ENCODE peak calls at places on chromosome 13, in five cellular contexts. E is neural progenitor cell, W is PC-3, Y is OCI-LY7, X is hepatocyte. A is an unnamed sample.

GRCh38 chr13:73168226-73168992 is 109.6 kb downstream of the KLF5 start:
- DNase-seq in E (no peak), W (peak; percentile 51), Y (no peak), X (no peak), A (no peak)

GRCh38 chr13:112931028-112931934 is 37.7 kb upstream of the MCF2L start:
- DNase-seq in E (peak; percentile 73), W (peak; percentile 80), Y (no peak), X (peak; percentile 81), A (peak; percentile 74)

GRCh38 chr13:30585748-30586262 is 31.9 kb upstream of the USPL1 start:
- DNase-seq in E (no peak), W (peak; percentile 89), Y (no peak), X (no peak), A (no peak)

GRCh38 chr13:30832845-30833332 is 73.2 kb upstream of the MEDAG start:
- DNase-seq in E (peak; percentile 32), W (peak; percentile 97), Y (no peak), X (peak; percentile 94), A (peak; percentile 33)

GRCh38 chr13:94657167-94657566 is 55.2 kb downstream of the SOX21 start:
- DNase-seq in E (no peak), W (peak; percentile 33), Y (no peak), X (no peak), A (no peak)

GRCh38 chr13:114279770-114280169 is 1.6 kb upstream of the UPF3A start:
- DNase-seq in E (no peak), W (no peak), Y (peak; percentile 16), X (no peak), A (no peak)

GRCh38 chr13:99766641-99767045 is 204.9 kb downstream of the ZIC5 start:
- DNase-seq in E (peak; percentile 67), W (no peak), Y (no peak), X (no peak), A (peak; percentile 79)

GRCh38 chr13:104530741-104531140 is 1464.5 kb upstream of the SLC10A2 start:
- DNase-seq in E (no peak), W (no peak), Y (no peak), X (no peak), A (no peak)

GRCh38 chr13:110625771-110626321 is 10.5 kb downstream of the NAXD start:
- DNase-seq in E (no peak), W (peak; percentile 6), Y (no peak), X (peak; percentile 85), A (no peak)

GRCh38 chr13:21371011-21371410 is 88.1 kb downstream of the ZDHHC20 start:
- DNase-seq in E (no peak), W (no peak), Y (no peak), X (no peak), A (no peak)

GRCh38 chr13:76647550-76647949 is 238.7 kb downstream of the KCTD12 start:
- DNase-seq in E (no peak), W (no peak), Y (no peak), X (no peak), A (no peak)

GRCh38 chr13:75762066-75762937 is 126.2 kb downstream of the LMO7 start:
- DNase-seq in E (no peak), W (peak; percentile 58), Y (no peak), X (peak; percentile 50), A (no peak)

GRCh38 chr13:75647126-75647784 is 11.1 kb downstream of the LMO7 start:
- DNase-seq in E (no peak), W (no peak), Y (no peak), X (no peak), A (no peak)

GRCh38 chr13:40777166-40777956 is 6.4 kb upstream of the MRPS31 start:
- DNase-seq in E (peak; percentile 66), W (peak; percentile 55), Y (peak; percentile 86), X (peak; percentile 70), A (peak; percentile 88)

GRCh38 chr13:93004919-93005318 is 221.7 kb upstream of the GPC6 start:
- DNase-seq in E (peak; percentile 18), W (no peak), Y (no peak), X (no peak), A (peak; percentile 59)
- TF ChIP-seq EZH2phosphoT487 in E (no peak), W (no peak), Y (no peak), X (no peak), A (no peak)

DNA sequence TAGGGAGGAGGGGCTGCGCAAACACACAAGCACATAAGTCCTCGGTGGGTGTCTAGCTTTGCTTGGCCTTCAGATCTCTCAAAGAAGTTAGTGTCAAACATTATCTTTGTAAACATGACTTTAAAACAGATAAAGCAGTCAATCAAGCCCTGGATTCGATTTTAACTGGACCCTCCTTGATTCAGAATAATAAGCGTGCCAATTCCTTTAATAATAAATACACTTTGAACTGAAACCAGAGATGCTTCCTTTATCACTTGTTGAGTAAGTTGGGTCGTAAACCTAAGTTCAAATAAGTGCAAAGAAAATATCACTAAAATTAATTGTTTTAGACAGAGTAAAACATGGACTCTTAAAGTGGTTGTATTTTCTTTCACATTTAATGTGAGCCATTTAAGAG is 30.9 kb downstream of the POU4F1 start:
- DNase-seq in E (no peak), W (no peak), Y (no peak), X (no peak), A (no peak)
- TF ChIP-seq EZH2phosphoT487 in E (no peak), W (no peak), Y (no peak), X (no peak), A (no peak)

GRCh38 chr13:25214371-25215252 is 42.5 kb upstream of the AMER2 start:
- DNase-seq in E (no peak), W (peak; percentile 61), Y (no peak), X (no peak), A (peak; percentile 50)
- TF ChIP-seq EZH2phosphoT487 in E (no peak), W (no peak), Y (no peak), X (no peak), A (no peak)

DNA sequence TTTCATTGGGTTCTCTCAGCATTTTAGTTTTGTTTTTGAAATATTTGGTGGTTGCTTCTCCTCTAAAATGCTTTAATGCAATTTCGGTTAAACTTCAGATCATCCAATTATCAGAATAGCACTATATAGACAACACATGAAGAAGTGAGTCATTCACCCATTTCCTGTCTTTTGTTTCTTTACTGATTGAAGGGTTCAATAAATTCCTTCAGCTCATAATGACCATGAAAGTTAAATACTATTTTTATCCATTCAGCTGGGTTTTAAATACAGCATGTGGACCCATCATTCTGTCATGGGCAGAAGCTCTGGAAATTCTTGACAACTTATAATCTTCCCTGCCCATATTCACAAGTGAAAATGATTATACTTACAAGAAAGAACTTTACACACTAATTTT is 187.2 kb downstream of the ITGBL1 start:
- DNase-seq in E (no peak), W (no peak), Y (no peak), X (no peak), A (no peak)
- TF ChIP-seq EZH2phosphoT487 in E (no peak), W (no peak), Y (no peak), X (no peak), A (no peak)

DNA sequence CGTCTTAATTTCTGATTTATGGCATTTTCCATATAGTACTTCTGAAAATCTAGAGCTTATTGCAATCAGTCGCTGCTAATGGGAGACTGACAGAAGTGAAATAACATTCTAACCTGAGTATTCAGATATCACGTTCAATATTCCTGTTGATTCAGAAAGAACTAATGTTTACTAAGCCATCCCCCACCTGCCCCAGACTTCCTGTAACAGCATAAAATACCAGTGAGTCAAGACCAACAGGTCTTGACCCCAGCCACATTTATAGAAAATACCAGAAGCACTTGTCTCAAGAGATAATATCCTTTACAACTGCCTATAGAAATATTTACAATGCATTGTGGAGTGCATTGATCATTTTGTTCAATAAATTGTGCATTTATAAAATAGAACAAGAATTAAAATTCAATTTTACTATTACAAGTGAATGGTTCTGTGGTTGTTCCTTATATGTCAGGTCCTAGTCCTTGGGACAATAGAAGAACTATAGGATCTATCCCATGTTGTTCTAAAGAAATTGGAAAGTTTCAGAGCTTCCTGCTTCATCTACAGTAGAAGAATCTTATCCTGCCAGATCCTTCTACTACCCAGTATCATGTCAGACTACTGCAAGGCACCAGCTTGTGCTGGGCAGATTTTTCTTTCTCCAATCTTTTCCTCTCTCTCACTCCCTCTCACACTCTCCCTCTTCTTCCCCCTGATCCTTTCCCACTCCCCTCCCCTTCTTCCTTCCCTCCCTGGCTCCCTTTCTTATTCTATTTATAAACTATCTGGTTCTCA is 630.0 kb downstream of the DIAPH3 start:
- DNase-seq in E (no peak), W (peak; percentile 85), Y (no peak), X (no peak), A (no peak)
- TF ChIP-seq EZH2phosphoT487 in E (no peak), W (no peak), Y (no peak), X (no peak), A (no peak)

DNA sequence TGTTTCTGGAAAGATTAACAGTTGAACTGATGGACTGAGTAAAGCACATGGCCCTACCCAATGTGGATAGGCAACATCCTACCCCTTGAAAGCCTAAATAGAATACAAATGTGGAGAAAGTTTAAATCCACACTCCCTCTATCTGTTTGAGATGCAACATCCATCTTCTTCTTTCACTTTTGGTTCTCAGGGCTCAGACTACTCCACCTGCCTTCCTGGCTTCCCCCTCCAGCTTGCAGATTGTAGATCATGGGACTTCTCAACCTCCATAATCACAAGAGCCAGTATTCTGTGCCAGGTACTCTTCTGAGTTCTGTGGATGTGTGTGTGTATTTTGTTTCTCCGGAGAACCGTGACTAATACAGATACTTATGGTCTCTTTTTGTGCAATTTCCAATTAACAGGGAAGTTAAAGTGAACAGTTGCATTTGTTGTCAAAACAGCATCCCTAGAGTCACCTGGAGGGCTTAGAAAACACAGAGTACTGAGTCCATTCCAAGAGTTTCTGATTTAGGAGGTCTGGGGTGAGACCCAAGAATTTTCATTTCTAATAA is 590.3 kb upstream of the MIR17HG start:
- DNase-seq in E (no peak), W (no peak), Y (no peak), X (no peak), A (no peak)
- TF ChIP-seq EZH2phosphoT487 in E (no peak), W (no peak), Y (no peak), X (no peak), A (no peak)

GRCh38 chr13:52006491-52007245 is 4.6 kb downstream of the ATP7B start:
- DNase-seq in E (no peak), W (no peak), Y (no peak), X (no peak), A (no peak)
- TF ChIP-seq EZH2phosphoT487 in E (no peak), W (no peak), Y (no peak), X (no peak), A (no peak)

GRCh38 chr13:23460921-23461320 is 27.4 kb upstream of the SACS start:
- DNase-seq in E (no peak), W (no peak), Y (no peak), X (no peak), A (no peak)

GRCh38 chr13:23460309-23460708 is 26.8 kb upstream of the SACS start:
- DNase-seq in E (no peak), W (no peak), Y (no peak), X (no peak), A (no peak)

GRCh38 chr13:23463631-23464030 is 30.1 kb upstream of the SACS start:
- DNase-seq in E (no peak), W (no peak), Y (no peak), X (no peak), A (no peak)

GRCh38 chr13:23461544-23461943 is 28.0 kb upstream of the SACS start:
- DNase-seq in E (no peak), W (no peak), Y (no peak), X (no peak), A (no peak)

GRCh38 chr13:23462815-23463559 is 29.5 kb upstream of the SACS start:
- DNase-seq in E (no peak), W (no peak), Y (no peak), X (no peak), A (no peak)
- TF ChIP-seq EZH2phosphoT487 in E (no peak), W (no peak), Y (no peak), X (no peak), A (no peak)